ENCODE peak calls at places on chromosomes 16 and 17, in nine cellular contexts. One of them, this sample, is unnamed.

GRCh38 chr16:31402687-31403086 is 9.6 kb downstream of the ITGAD start:
- DNase-seq in activated CD4-positive, alpha-beta memory T cell treated with anti-CD3 and anti-CD28 coated beads for 36 hours: no peak
- DNase-seq in stimulated activated CD4-positive, alpha-beta T cell treated with anti-CD3 and anti-CD28 coated beads, Interleukin-12 subunit alpha, Interleukin-12 subunit beta, amount 100 ng/mL, for 48 hours: no peak
- DNase-seq in LHCN-M2: peak
- DNase-seq in NCI-H1436 treated with DMSO at 0.1 percent for 48 hours: no peak
- DNase-seq in anterior cingulate cortex: no peak
- DNase-seq in heart left ventricle: no peak
- DNase-seq in left ventricle myocardium inferior: no peak
- DNase-seq in NCI-H1105: no peak
- DNase-seq in this sample: no peak

GRCh38 chr16:67108489-67108888 is 1.3 kb upstream of the PHAF1 start:
- DNase-seq in heart left ventricle: no peak
- DNase-seq in left ventricle myocardium inferior: no peak
- DNase-seq in stimulated activated CD4-positive, alpha-beta T cell treated with anti-CD3 and anti-CD28 coated beads, Interleukin-12 subunit alpha, Interleukin-12 subunit beta, amount 100 ng/mL, for 48 hours: no peak
- DNase-seq in NCI-H1436 treated with DMSO at 0.1 percent for 48 hours: no peak
- DNase-seq in LHCN-M2: no peak
- DNase-seq in anterior cingulate cortex: no peak
- DNase-seq in NCI-H1105: no peak
- DNase-seq in activated CD4-positive, alpha-beta memory T cell treated with anti-CD3 and anti-CD28 coated beads for 36 hours: no peak
- DNase-seq in this sample: no peak

GRCh38 chr16:73405851-73406250 is 357.9 kb upstream of the ZFHX3 start:
- DNase-seq in stimulated activated CD4-positive, alpha-beta T cell treated with anti-CD3 and anti-CD28 coated beads, Interleukin-12 subunit alpha, Interleukin-12 subunit beta, amount 100 ng/mL, for 48 hours: no peak
- DNase-seq in heart left ventricle: no peak
- DNase-seq in anterior cingulate cortex: no peak
- DNase-seq in left ventricle myocardium inferior: no peak
- DNase-seq in LHCN-M2: no peak
- DNase-seq in NCI-H1436 treated with DMSO at 0.1 percent for 48 hours: no peak
- DNase-seq in NCI-H1105: no peak
- DNase-seq in activated CD4-positive, alpha-beta memory T cell treated with anti-CD3 and anti-CD28 coated beads for 36 hours: no peak
- DNase-seq in this sample: no peak

GRCh38 chr16:68420366-68420765 is 27.9 kb downstream of the SMPD3 start:
- DNase-seq in anterior cingulate cortex: no peak
- DNase-seq in NCI-H1105: no peak
- DNase-seq in NCI-H1436 treated with DMSO at 0.1 percent for 48 hours: peak
- DNase-seq in heart left ventricle: no peak
- DNase-seq in activated CD4-positive, alpha-beta memory T cell treated with anti-CD3 and anti-CD28 coated beads for 36 hours: no peak
- DNase-seq in stimulated activated CD4-positive, alpha-beta T cell treated with anti-CD3 and anti-CD28 coated beads, Interleukin-12 subunit alpha, Interleukin-12 subunit beta, amount 100 ng/mL, for 48 hours: no peak
- DNase-seq in LHCN-M2: no peak
- DNase-seq in left ventricle myocardium inferior: no peak
- DNase-seq in this sample: no peak

GRCh38 chr17:1252203-1252608 is 18.0 kb upstream of the BHLHA9 start:
- DNase-seq in NCI-H1436 treated with DMSO at 0.1 percent for 48 hours: peak
- DNase-seq in stimulated activated CD4-positive, alpha-beta T cell treated with anti-CD3 and anti-CD28 coated beads, Interleukin-12 subunit alpha, Interleukin-12 subunit beta, amount 100 ng/mL, for 48 hours: no peak
- DNase-seq in activated CD4-positive, alpha-beta memory T cell treated with anti-CD3 and anti-CD28 coated beads for 36 hours: no peak
- DNase-seq in NCI-H1105: peak
- DNase-seq in anterior cingulate cortex: no peak
- DNase-seq in LHCN-M2: no peak
- DNase-seq in left ventricle myocardium inferior: peak
- DNase-seq in heart left ventricle: peak
- DNase-seq in this sample: no peak

GRCh38 chr17:29090746-29091395 is 47.9 kb downstream of the PIPOX start:
- DNase-seq in NCI-H1436 treated with DMSO at 0.1 percent for 48 hours: no peak
- DNase-seq in heart left ventricle: no peak
- DNase-seq in NCI-H1105: no peak
- DNase-seq in left ventricle myocardium inferior: no peak
- DNase-seq in activated CD4-positive, alpha-beta memory T cell treated with anti-CD3 and anti-CD28 coated beads for 36 hours: no peak
- DNase-seq in anterior cingulate cortex: peak
- DNase-seq in stimulated activated CD4-positive, alpha-beta T cell treated with anti-CD3 and anti-CD28 coated beads, Interleukin-12 subunit alpha, Interleukin-12 subunit beta, amount 100 ng/mL, for 48 hours: no peak
- DNase-seq in LHCN-M2: no peak
- DNase-seq in this sample: no peak

GRCh38 chr17:39376434-39376833 is 25.0 kb downstream of the FBXL20 start:
- DNase-seq in activated CD4-positive, alpha-beta memory T cell treated with anti-CD3 and anti-CD28 coated beads for 36 hours: no peak
- DNase-seq in left ventricle myocardium inferior: no peak
- DNase-seq in anterior cingulate cortex: no peak
- DNase-seq in stimulated activated CD4-positive, alpha-beta T cell treated with anti-CD3 and anti-CD28 coated beads, Interleukin-12 subunit alpha, Interleukin-12 subunit beta, amount 100 ng/mL, for 48 hours: no peak
- DNase-seq in NCI-H1105: no peak
- DNase-seq in NCI-H1436 treated with DMSO at 0.1 percent for 48 hours: no peak
- DNase-seq in heart left ventricle: no peak
- DNase-seq in LHCN-M2: peak
- DNase-seq in this sample: no peak

GRCh38 chr17:8426802-8427201 is 8.9 kb upstream of the NDEL1 start:
- DNase-seq in anterior cingulate cortex: no peak
- DNase-seq in NCI-H1105: no peak
- DNase-seq in stimulated activated CD4-positive, alpha-beta T cell treated with anti-CD3 and anti-CD28 coated beads, Interleukin-12 subunit alpha, Interleukin-12 subunit beta, amount 100 ng/mL, for 48 hours: no peak
- DNase-seq in heart left ventricle: no peak
- DNase-seq in left ventricle myocardium inferior: no peak
- DNase-seq in activated CD4-positive, alpha-beta memory T cell treated with anti-CD3 and anti-CD28 coated beads for 36 hours: no peak
- DNase-seq in NCI-H1436 treated with DMSO at 0.1 percent for 48 hours: no peak
- DNase-seq in LHCN-M2: no peak
- DNase-seq in this sample: no peak

GRCh38 chr16:4976611-4977145 is 18.5 kb downstream of the SEC14L5 start:
- DNase-seq in activated CD4-positive, alpha-beta memory T cell treated with anti-CD3 and anti-CD28 coated beads for 36 hours: no peak
- DNase-seq in left ventricle myocardium inferior: no peak
- DNase-seq in LHCN-M2: no peak
- DNase-seq in stimulated activated CD4-positive, alpha-beta T cell treated with anti-CD3 and anti-CD28 coated beads, Interleukin-12 subunit alpha, Interleukin-12 subunit beta, amount 100 ng/mL, for 48 hours: no peak
- DNase-seq in NCI-H1436 treated with DMSO at 0.1 percent for 48 hours: no peak
- DNase-seq in anterior cingulate cortex: no peak
- DNase-seq in heart left ventricle: no peak
- DNase-seq in NCI-H1105: no peak
- DNase-seq in this sample: no peak

GRCh38 chr16:87642491-87642890 is 40.2 kb downstream of the JPH3 start:
- DNase-seq in heart left ventricle: no peak
- DNase-seq in anterior cingulate cortex: no peak
- DNase-seq in LHCN-M2: no peak
- DNase-seq in activated CD4-positive, alpha-beta memory T cell treated with anti-CD3 and anti-CD28 coated beads for 36 hours: no peak
- DNase-seq in NCI-H1436 treated with DMSO at 0.1 percent for 48 hours: no peak
- DNase-seq in stimulated activated CD4-positive, alpha-beta T cell treated with anti-CD3 and anti-CD28 coated beads, Interleukin-12 subunit alpha, Interleukin-12 subunit beta, amount 100 ng/mL, for 48 hours: no peak
- DNase-seq in NCI-H1105: no peak
- DNase-seq in left ventricle myocardium inferior: no peak
- DNase-seq in this sample: no peak

GRCh38 chr17:8421571-8421970 is 14.1 kb upstream of the NDEL1 start:
- DNase-seq in heart left ventricle: no peak
- DNase-seq in activated CD4-positive, alpha-beta memory T cell treated with anti-CD3 and anti-CD28 coated beads for 36 hours: no peak
- DNase-seq in NCI-H1436 treated with DMSO at 0.1 percent for 48 hours: no peak
- DNase-seq in left ventricle myocardium inferior: no peak
- DNase-seq in stimulated activated CD4-positive, alpha-beta T cell treated with anti-CD3 and anti-CD28 coated beads, Interleukin-12 subunit alpha, Interleukin-12 subunit beta, amount 100 ng/mL, for 48 hours: no peak
- DNase-seq in anterior cingulate cortex: no peak
- DNase-seq in LHCN-M2: peak
- DNase-seq in NCI-H1105: no peak
- DNase-seq in this sample: peak

GRCh38 chr16:2039286-2040030 is 8.2 kb downstream of the NTHL1 start:
- DNase-seq in activated CD4-positive, alpha-beta memory T cell treated with anti-CD3 and anti-CD28 coated beads for 36 hours: no peak
- DNase-seq in NCI-H1436 treated with DMSO at 0.1 percent for 48 hours: no peak
- DNase-seq in NCI-H1105: no peak
- DNase-seq in left ventricle myocardium inferior: peak
- DNase-seq in LHCN-M2: peak
- DNase-seq in heart left ventricle: peak
- DNase-seq in stimulated activated CD4-positive, alpha-beta T cell treated with anti-CD3 and anti-CD28 coated beads, Interleukin-12 subunit alpha, Interleukin-12 subunit beta, amount 100 ng/mL, for 48 hours: no peak
- DNase-seq in anterior cingulate cortex: no peak
- DNase-seq in this sample: no peak

GRCh38 chr17:1673041-1673790 is 11.5 kb downstream of the PRPF8 start:
- DNase-seq in LHCN-M2: no peak
- DNase-seq in heart left ventricle: no peak
- DNase-seq in anterior cingulate cortex: no peak
- DNase-seq in activated CD4-positive, alpha-beta memory T cell treated with anti-CD3 and anti-CD28 coated beads for 36 hours: peak
- DNase-seq in NCI-H1436 treated with DMSO at 0.1 percent for 48 hours: no peak
- DNase-seq in stimulated activated CD4-positive, alpha-beta T cell treated with anti-CD3 and anti-CD28 coated beads, Interleukin-12 subunit alpha, Interleukin-12 subunit beta, amount 100 ng/mL, for 48 hours: no peak
- DNase-seq in NCI-H1105: no peak
- DNase-seq in left ventricle myocardium inferior: no peak
- DNase-seq in this sample: no peak

GRCh38 chr17:10295728-10296343 is 77.0 kb downstream of the MYH13 start:
- DNase-seq in NCI-H1105: peak
- DNase-seq in heart left ventricle: no peak
- DNase-seq in LHCN-M2: peak
- DNase-seq in stimulated activated CD4-positive, alpha-beta T cell treated with anti-CD3 and anti-CD28 coated beads, Interleukin-12 subunit alpha, Interleukin-12 subunit beta, amount 100 ng/mL, for 48 hours: peak
- DNase-seq in anterior cingulate cortex: peak
- DNase-seq in NCI-H1436 treated with DMSO at 0.1 percent for 48 hours: no peak
- DNase-seq in left ventricle myocardium inferior: peak
- DNase-seq in activated CD4-positive, alpha-beta memory T cell treated with anti-CD3 and anti-CD28 coated beads for 36 hours: peak
- DNase-seq in this sample: peak

This sample was measured in stromal cell of bone marrow.